ENCODE peak calls at places on chromosome 12, in seven cellular contexts. One of them, this sample, is unnamed. For H3K4me1, the result is how much of the 10 kb centered on the place peaks cover.

GRCh38 chr12:81330480-81330879 is 252.6 kb downstream of the ACSS3 start:
- DNase-seq in Peyer's patch: no peak
- DNase-seq in esophagus squamous epithelium: no peak
- DNase-seq in right lobe of liver: no peak
- DNase-seq in psoas muscle: no peak
- DNase-seq in small intestine: no peak
- DNase-seq in adrenal gland: no peak
- DNase-seq in this sample: no peak

GRCh38 chr12:31629756-31630732 is 29.4 kb upstream of the ETFBKMT start:
- DNase-seq in small intestine: no peak
- DNase-seq in adrenal gland: peak
- DNase-seq in Peyer's patch: no peak
- DNase-seq in psoas muscle: peak
- DNase-seq in esophagus squamous epithelium: no peak
- DNase-seq in right lobe of liver: no peak
- DNase-seq in this sample: no peak

GRCh38 chr12:131796754-131797587 is 31.2 kb upstream of the MMP17 start:
- DNase-seq in psoas muscle: no peak
- DNase-seq in small intestine: no peak
- DNase-seq in Peyer's patch: no peak
- DNase-seq in adrenal gland: no peak
- DNase-seq in right lobe of liver: no peak
- DNase-seq in esophagus squamous epithelium: no peak
- DNase-seq in this sample: no peak

GRCh38 chr12:752673-753400 is 458 bp downstream of the WNK1 start:
- DNase-seq in small intestine: peak
- DNase-seq in right lobe of liver: peak
- DNase-seq in adrenal gland: peak
- DNase-seq in psoas muscle: peak
- DNase-seq in esophagus squamous epithelium: no peak
- DNase-seq in Peyer's patch: peak
- DNase-seq in this sample: peak

GRCh38 chr12:104263580-104264358 is 39.8 kb upstream of the EID3 start:
- DNase-seq in esophagus squamous epithelium: no peak
- DNase-seq in Peyer's patch: no peak
- DNase-seq in small intestine: no peak
- DNase-seq in psoas muscle: no peak
- DNase-seq in right lobe of liver: no peak
- DNase-seq in adrenal gland: no peak
- DNase-seq in this sample: no peak

GRCh38 chr12:121893901-121894540 is 5.4 kb downstream of the PSMD9 start:
- DNase-seq in adrenal gland: peak
- DNase-seq in right lobe of liver: no peak
- DNase-seq in Peyer's patch: no peak
- DNase-seq in esophagus squamous epithelium: no peak
- DNase-seq in psoas muscle: no peak
- DNase-seq in small intestine: peak
- DNase-seq in this sample: no peak

GRCh38 chr12:6038160-6038559 is 86.3 kb downstream of the VWF start:
- DNase-seq in psoas muscle: no peak
- DNase-seq in Peyer's patch: no peak
- DNase-seq in adrenal gland: peak
- DNase-seq in small intestine: peak
- DNase-seq in right lobe of liver: no peak
- DNase-seq in esophagus squamous epithelium: no peak
- DNase-seq in this sample: peak

GRCh38 chr12:47860279-47860841 is 40.7 kb upstream of the HDAC7 start:
- DNase-seq in Peyer's patch: no peak
- DNase-seq in psoas muscle: no peak
- DNase-seq in esophagus squamous epithelium: no peak
- DNase-seq in small intestine: no peak
- DNase-seq in right lobe of liver: no peak
- DNase-seq in adrenal gland: peak
- DNase-seq in this sample: no peak

GRCh38 chr12:102879144-102879763 is 37.8 kb downstream of the PAH start:
- DNase-seq in adrenal gland: peak
- DNase-seq in esophagus squamous epithelium: no peak
- DNase-seq in right lobe of liver: no peak
- DNase-seq in Peyer's patch: no peak
- DNase-seq in small intestine: peak
- DNase-seq in psoas muscle: peak
- DNase-seq in this sample: peak

GRCh38 chr12:124915249-124916236 is 1.1 kb upstream of the UBC start:
- DNase-seq in small intestine: peak
- DNase-seq in Peyer's patch: peak
- DNase-seq in right lobe of liver: peak
- DNase-seq in psoas muscle: peak
- DNase-seq in adrenal gland: no peak
- DNase-seq in esophagus squamous epithelium: no peak
- DNase-seq in this sample: no peak

GRCh38 chr12:6093764-6094163 is 30.7 kb downstream of the VWF start:
- DNase-seq in adrenal gland: peak
- DNase-seq in psoas muscle: no peak
- DNase-seq in Peyer's patch: no peak
- DNase-seq in esophagus squamous epithelium: no peak
- DNase-seq in right lobe of liver: no peak
- DNase-seq in small intestine: peak
- DNase-seq in this sample: no peak

GRCh38 chr12:123269980-123270379 is 1.7 kb downstream of the CDK2AP1 start:
- DNase-seq in psoas muscle: no peak
- DNase-seq in small intestine: no peak
- DNase-seq in esophagus squamous epithelium: no peak
- DNase-seq in adrenal gland: no peak
- DNase-seq in Peyer's patch: no peak
- DNase-seq in right lobe of liver: no peak
- DNase-seq in this sample: no peak

GRCh38 chr12:59453461-59453860 is 142.4 kb upstream of the SLC16A7 start:
- DNase-seq in Peyer's patch: no peak
- DNase-seq in esophagus squamous epithelium: no peak
- DNase-seq in small intestine: no peak
- DNase-seq in right lobe of liver: no peak
- DNase-seq in adrenal gland: no peak
- DNase-seq in psoas muscle: no peak
- DNase-seq in this sample: no peak

DNA sequence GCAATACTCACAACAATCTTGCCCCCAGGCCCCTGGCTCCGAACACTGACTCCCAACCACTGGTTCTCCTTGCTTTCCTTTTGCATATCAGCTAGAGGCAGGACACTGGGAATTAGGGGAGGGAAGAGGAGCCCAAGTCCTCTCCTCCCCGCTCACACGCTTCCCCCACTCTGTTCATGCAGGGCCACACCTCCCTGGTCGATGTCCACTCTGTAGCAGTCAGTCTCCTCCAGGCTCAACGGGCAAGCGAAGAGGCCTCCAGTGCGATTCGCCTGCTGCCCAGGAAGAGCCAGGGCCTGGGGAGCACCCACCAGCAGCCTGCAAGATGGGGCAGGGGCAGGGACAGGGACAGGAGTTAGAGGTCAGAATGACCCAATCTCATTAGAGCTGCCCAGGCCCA is 4.8 kb downstream of the ITGA7 start:
- DNase-seq in adrenal gland: no peak
- DNase-seq in right lobe of liver: peak
- DNase-seq in small intestine: no peak
- DNase-seq in Peyer's patch: no peak
- DNase-seq in esophagus squamous epithelium: no peak
- DNase-seq in psoas muscle: peak
- DNase-seq in this sample: no peak
- H3K4me3 ChIP-seq in adrenal gland: no peak
- H3K4me3 ChIP-seq in right lobe of liver: no peak
- H3K4me3 ChIP-seq in small intestine: no peak
- H3K4me3 ChIP-seq in Peyer's patch: no peak
- H3K4me3 ChIP-seq in esophagus squamous epithelium: peak
- H3K4me3 ChIP-seq in psoas muscle: peak
- H3K4me3 ChIP-seq in this sample: no peak

GRCh38 chr12:3752741-3753486 is at the start of gene CRACR2A:
- DNase-seq in small intestine: peak
- DNase-seq in Peyer's patch: peak
- DNase-seq in adrenal gland: peak
- DNase-seq in psoas muscle: peak
- DNase-seq in esophagus squamous epithelium: no peak
- DNase-seq in right lobe of liver: peak
- DNase-seq in this sample: peak
- H3K4me1 ChIP-seq in small intestine: under half
- H3K4me1 ChIP-seq in Peyer's patch: under half
- H3K4me1 ChIP-seq in adrenal gland: under half
- H3K4me1 ChIP-seq in psoas muscle: under half
- H3K4me1 ChIP-seq in esophagus squamous epithelium: under half
- H3K4me1 ChIP-seq in right lobe of liver: under half
- H3K4me1 ChIP-seq in this sample: under half

GRCh38 chr12:115412821-115413220 is 728.8 kb upstream of the TBX3 start:
- DNase-seq in right lobe of liver: no peak
- DNase-seq in psoas muscle: no peak
- DNase-seq in Peyer's patch: no peak
- DNase-seq in small intestine: no peak
- DNase-seq in adrenal gland: no peak
- DNase-seq in esophagus squamous epithelium: no peak
- DNase-seq in this sample: no peak

GRCh38 chr12:115419145-115419646 is 735.2 kb upstream of the TBX3 start:
- DNase-seq in Peyer's patch: no peak
- DNase-seq in small intestine: no peak
- DNase-seq in psoas muscle: no peak
- DNase-seq in esophagus squamous epithelium: no peak
- DNase-seq in adrenal gland: no peak
- DNase-seq in right lobe of liver: no peak
- DNase-seq in this sample: no peak

GRCh38 chr12:115413626-115414025 is 729.7 kb upstream of the TBX3 start:
- DNase-seq in esophagus squamous epithelium: no peak
- DNase-seq in adrenal gland: no peak
- DNase-seq in right lobe of liver: no peak
- DNase-seq in psoas muscle: no peak
- DNase-seq in small intestine: no peak
- DNase-seq in Peyer's patch: no peak
- DNase-seq in this sample: no peak

GRCh38 chr12:115417610-115418009 is 733.6 kb upstream of the TBX3 start:
- DNase-seq in small intestine: no peak
- DNase-seq in esophagus squamous epithelium: no peak
- DNase-seq in adrenal gland: no peak
- DNase-seq in Peyer's patch: no peak
- DNase-seq in psoas muscle: no peak
- DNase-seq in right lobe of liver: no peak
- DNase-seq in this sample: no peak

GRCh38 chr12:115416869-115417268 is 732.9 kb upstream of the TBX3 start:
- DNase-seq in small intestine: no peak
- DNase-seq in psoas muscle: no peak
- DNase-seq in right lobe of liver: no peak
- DNase-seq in adrenal gland: no peak
- DNase-seq in esophagus squamous epithelium: no peak
- DNase-seq in Peyer's patch: no peak
- DNase-seq in this sample: no peak
- H3K4me3 ChIP-seq in small intestine: no peak
- H3K4me3 ChIP-seq in psoas muscle: no peak
- H3K4me3 ChIP-seq in right lobe of liver: no peak
- H3K4me3 ChIP-seq in adrenal gland: no peak
- H3K4me3 ChIP-seq in esophagus squamous epithelium: no peak
- H3K4me3 ChIP-seq in Peyer's patch: no peak
- H3K4me3 ChIP-seq in this sample: no peak

DNA sequence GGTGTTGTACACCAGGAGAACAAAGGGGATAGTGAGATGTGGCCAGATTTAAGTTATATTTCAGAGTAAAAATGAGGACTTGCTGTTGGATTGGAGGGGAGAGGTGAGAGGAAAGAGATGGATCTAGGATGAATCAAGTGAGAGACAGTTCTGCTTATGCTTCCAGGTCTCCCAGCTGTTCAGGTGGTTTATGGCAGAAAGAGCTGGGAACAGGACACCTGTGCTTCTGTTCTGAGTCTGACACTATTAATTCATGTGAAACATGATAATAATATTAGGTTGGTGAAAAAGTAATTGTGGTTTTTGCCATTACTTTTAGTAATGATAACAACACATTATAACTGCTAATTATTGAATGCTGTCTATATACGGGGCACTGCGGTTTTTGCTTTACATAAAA is 55.7 kb downstream of the SLC15A5 start:
- DNase-seq in adrenal gland: no peak
- DNase-seq in right lobe of liver: no peak
- DNase-seq in Peyer's patch: no peak
- DNase-seq in psoas muscle: no peak
- DNase-seq in small intestine: no peak
- DNase-seq in esophagus squamous epithelium: no peak
- DNase-seq in this sample: no peak
- H3K4me1 ChIP-seq in adrenal gland: under half
- H3K4me1 ChIP-seq in right lobe of liver: under half
- H3K4me1 ChIP-seq in Peyer's patch: under half
- H3K4me1 ChIP-seq in psoas muscle: under half
- H3K4me1 ChIP-seq in small intestine: under half
- H3K4me1 ChIP-seq in esophagus squamous epithelium: under half
- H3K4me1 ChIP-seq in this sample: under half

DNA sequence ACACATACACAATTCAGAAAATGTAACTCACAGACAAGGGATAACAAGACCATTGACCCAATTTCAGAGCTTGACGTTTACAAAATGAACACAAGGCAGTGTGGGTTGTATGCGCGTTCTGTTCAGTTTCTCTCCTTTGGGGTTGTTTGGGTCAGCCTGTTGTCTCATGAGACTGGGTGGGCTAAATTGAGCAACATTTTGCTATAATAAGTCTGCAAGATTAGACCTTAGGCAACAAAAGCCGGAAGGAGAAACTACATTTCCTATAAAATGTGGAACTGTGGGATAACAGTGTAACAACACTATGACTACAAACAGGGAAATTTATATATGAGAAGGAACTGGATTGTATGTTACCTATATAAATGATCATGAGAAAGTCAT is 18.9 kb upstream of the LTA4H start:
- DNase-seq in right lobe of liver: no peak
- DNase-seq in Peyer's patch: no peak
- DNase-seq in small intestine: no peak
- DNase-seq in psoas muscle: no peak
- DNase-seq in adrenal gland: no peak
- DNase-seq in esophagus squamous epithelium: no peak
- DNase-seq in this sample: no peak
- H3K4me3 ChIP-seq in right lobe of liver: no peak
- H3K4me3 ChIP-seq in Peyer's patch: no peak
- H3K4me3 ChIP-seq in small intestine: no peak
- H3K4me3 ChIP-seq in psoas muscle: no peak
- H3K4me3 ChIP-seq in adrenal gland: no peak
- H3K4me3 ChIP-seq in esophagus squamous epithelium: no peak
- H3K4me3 ChIP-seq in this sample: no peak

DNA sequence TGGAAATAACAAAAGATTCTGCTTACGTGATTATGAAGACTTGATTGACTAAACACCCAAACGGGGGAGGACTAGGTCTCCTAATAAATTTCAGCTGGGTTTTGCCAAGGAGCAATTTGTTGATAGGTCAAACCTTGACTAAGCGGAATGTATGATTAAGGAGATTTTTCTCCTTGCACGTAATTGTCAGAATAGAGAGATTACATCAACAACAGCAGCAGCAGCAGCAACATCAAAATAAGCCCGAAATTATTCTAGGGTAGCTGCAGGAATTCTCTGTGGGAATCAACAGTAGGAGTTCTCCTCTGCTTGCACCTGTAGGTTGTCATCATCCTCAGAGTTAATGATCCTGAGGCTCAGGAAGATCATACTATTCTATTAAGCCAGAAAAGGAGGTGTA is 10.2 kb downstream of the ELK3 start:
- DNase-seq in psoas muscle: no peak
- DNase-seq in adrenal gland: no peak
- DNase-seq in right lobe of liver: no peak
- DNase-seq in Peyer's patch: no peak
- DNase-seq in esophagus squamous epithelium: no peak
- DNase-seq in small intestine: no peak
- DNase-seq in this sample: no peak
- H3K4me1 ChIP-seq in psoas muscle: under half
- H3K4me1 ChIP-seq in adrenal gland: under half
- H3K4me1 ChIP-seq in right lobe of liver: under half
- H3K4me1 ChIP-seq in Peyer's patch: under half
- H3K4me1 ChIP-seq in esophagus squamous epithelium: half or more
- H3K4me1 ChIP-seq in small intestine: under half
- H3K4me1 ChIP-seq in this sample: under half